ENCODE peak calls at places on chromosomes 4 and X, in four cellular contexts. U is left lung, T is IMR-90, H is RWPE1. N is an unnamed sample.

GRCh38 chr4:176774852-176775251 is 17.9 kb downstream of the VEGFC start:
- DNase-seq in U (no peak), T (peak), H (no peak), N (no peak)

GRCh38 chr4:88251914-88252313 is 32.4 kb downstream of the PPM1K start:
- DNase-seq in U (no peak), T (no peak), H (no peak), N (no peak)

GRCh38 chrX:39772057-39772832 is 325.5 kb downstream of the BCOR start:
- DNase-seq in U (no peak), T (peak), H (peak), N (peak)

GRCh38 chr4:151045907-151046306 is 30.8 kb upstream of the LRBA start:
- DNase-seq in U (no peak), T (no peak), H (no peak), N (no peak)

GRCh38 chrX:19846995-19847790 is 40.2 kb downstream of the SH3KBP1 start:
- DNase-seq in U (no peak), T (peak), H (peak), N (peak)

GRCh38 chrX:45771114-45771513 is 570.4 kb upstream of the DIPK2B start:
- DNase-seq in U (no peak), T (peak), H (peak), N (no peak)

GRCh38 chrX:72713130-72713529 is 976 bp downstream of the PHKA1 start:
- DNase-seq in U (no peak), T (no peak), H (no peak), N (no peak)

GRCh38 chrX:74293343-74293946 is 10.5 kb upstream of the ZCCHC13 start:
- DNase-seq in U (peak), T (peak), H (peak), N (peak)

GRCh38 chrX:106300239-106300638 is 132.1 kb downstream of the PWWP3B start:
- DNase-seq in U (no peak), T (no peak), H (peak), N (no peak)

GRCh38 chr4:150582881-150583286 is 933 bp downstream of the MAB21L2 start:
- DNase-seq in U (peak), T (peak), H (no peak), N (no peak)

GRCh38 chr4:23036503-23036902 is 343.8 kb downstream of the GBA3 start:
- DNase-seq in U (no peak), T (no peak), H (no peak), N (no peak)

GRCh38 chr4:7194251-7195137 is 2.2 kb downstream of the SORCS2 start:
- DNase-seq in U (peak), T (no peak), H (no peak), N (no peak)

GRCh38 chr4:87116230-87116629 is 104.2 kb downstream of the KLHL8 start:
- DNase-seq in U (no peak), T (no peak), H (no peak), N (no peak)

GRCh38 chr4:146445198-146446150 is 76.3 kb downstream of the SLC10A7 start:
- DNase-seq in U (no peak), T (no peak), H (no peak), N (no peak)

GRCh38 chrX:86047174-86047991 is at the start of gene CHM:
- DNase-seq in U (peak), T (peak), H (peak), N (peak)

GRCh38 chr4:106444557-106444956 is 76.0 kb upstream of the GIMD1 start:
- DNase-seq in U (no peak), T (no peak), H (peak), N (no peak)

GRCh38 chr4:57499786-57500185 is 389.6 kb upstream of the IGFBP7 start:
- DNase-seq in U (no peak), T (no peak), H (peak), N (no peak)

GRCh38 chr4:5696341-5696740 is 12.0 kb downstream of the EVC2 start:
- DNase-seq in U (no peak), T (no peak), H (no peak), N (peak)

GRCh38 chr4:143356493-143356892 is 19.8 kb downstream of the GAB1 start:
- DNase-seq in U (no peak), T (no peak), H (no peak), N (no peak)

GRCh38 chr4:53717064-53717549 is 125.8 kb upstream of the LNX1 start:
- DNase-seq in U (no peak), T (peak), H (no peak), N (no peak)

GRCh38 chr4:95190751-95191436 is 357.9 kb downstream of the UNC5C start:
- DNase-seq in U (no peak), T (no peak), H (no peak), N (no peak)

GRCh38 chrX:93977641-93978040 is 303.6 kb downstream of the FAM133A start:
- DNase-seq in U (no peak), T (no peak), H (no peak), N (no peak)

GRCh38 chr4:1873776-1874175 is 2.6 kb downstream of the NSD2 start:
- DNase-seq in U (no peak), T (no peak), H (no peak), N (no peak)

GRCh38 chr4:70721747-70722146 is at the start of gene RUFY3:
- DNase-seq in U (no peak), T (peak), H (peak), N (no peak)

GRCh38 chrX:42219231-42219630 is 295.9 kb upstream of the CASK start:
- DNase-seq in U (no peak), T (no peak), H (no peak), N (no peak)

GRCh38 chr4:112978691-112979472 is 70.6 kb upstream of the ANK2 start:
- DNase-seq in U (peak), T (peak), H (no peak), N (no peak)

GRCh38 chr4:23368081-23368697 is 521.7 kb downstream of the PPARGC1A start:
- DNase-seq in U (no peak), T (peak), H (no peak), N (no peak)

GRCh38 chr4:57023104-57023503 is 44.4 kb downstream of the POLR2B start:
- DNase-seq in U (no peak), T (peak), H (peak), N (no peak)

GRCh38 chr4:183348706-183349659 is 26.8 kb upstream of the CLDN24 start:
- DNase-seq in U (no peak), T (peak), H (peak), N (no peak)

GRCh38 chr4:119139316-119139715 is 3.7 kb downstream of the MYOZ2 start:
- DNase-seq in U (no peak), T (no peak), H (no peak), N (no peak)

GRCh38 chrX:1581132-1581531 is 10.3 kb upstream of the AKAP17A start:
- DNase-seq in U (no peak), T (no peak), H (peak), N (no peak)

GRCh38 chr4:22190855-22191254 is 242.3 kb upstream of the KCNIP4 start:
- DNase-seq in U (no peak), T (peak), H (peak), N (no peak)

GRCh38 chr4:69994782-69995181 is 984 bp upstream of the STATH start:
- DNase-seq in U (no peak), T (no peak), H (no peak), N (no peak)

GRCh38 chrX:50697691-50698090 is 116.3 kb downstream of the SHROOM4 start:
- DNase-seq in U (no peak), T (peak), H (peak), N (no peak)

GRCh38 chrX:109927663-109928273 is 75.1 kb upstream of the TMEM164 start:
- DNase-seq in U (no peak), T (no peak), H (no peak), N (no peak)

GRCh38 chr4:113820164-113820563 is 58.6 kb upstream of the CAMK2D start:
- DNase-seq in U (no peak), T (peak), H (no peak), N (no peak)

GRCh38 chr4:84958434-84958833 is 8.1 kb downstream of the WDFY3 start:
- DNase-seq in U (no peak), T (no peak), H (no peak), N (no peak)

DNA sequence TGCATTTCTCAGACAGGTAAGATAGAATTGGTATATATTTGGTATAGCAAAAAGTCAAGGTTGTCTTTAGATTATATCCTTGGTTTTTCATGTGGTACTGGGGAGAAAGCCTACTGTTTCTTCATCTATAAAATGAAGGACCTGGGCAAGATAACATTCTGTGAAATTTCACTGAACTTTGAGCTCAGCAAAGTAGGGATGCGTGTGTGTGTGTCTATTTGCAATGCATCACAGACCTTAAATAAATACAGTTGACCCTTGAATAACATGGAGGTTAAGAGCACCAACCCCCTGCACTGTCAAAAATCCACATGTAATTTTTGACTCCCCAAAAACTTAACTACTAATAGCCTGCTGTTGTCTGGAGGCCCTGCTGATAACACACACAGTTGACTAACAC is 25.2 kb downstream of the TET2 start:
- DNase-seq in U (no peak), T (no peak), H (no peak), N (no peak)
- TF ChIP-seq CTCF in U (no peak), T (no peak), H (no peak), N (no peak)

DNA sequence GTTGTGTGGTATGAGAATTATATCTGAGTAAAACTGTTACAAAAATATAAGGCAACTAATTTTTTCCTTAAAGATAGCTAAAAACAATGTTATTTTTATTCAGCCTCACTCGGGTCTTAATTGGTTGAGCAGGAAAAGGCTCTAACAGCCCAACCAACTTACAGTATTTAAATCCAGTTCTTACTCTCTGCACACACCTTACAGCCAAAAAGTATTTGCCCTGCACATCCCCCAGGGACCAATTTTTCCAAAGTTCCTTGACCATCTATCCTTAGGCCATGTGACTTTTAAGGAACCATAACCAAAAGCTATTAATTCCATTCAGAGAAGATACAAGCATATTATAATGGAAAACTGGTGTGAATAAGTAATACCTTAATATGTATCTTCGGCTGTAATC is 1.2 kb upstream of the THAP9 start:
- DNase-seq in U (no peak), T (no peak), H (no peak), N (no peak)
- TF ChIP-seq CTCF in U (no peak), T (no peak), H (no peak), N (no peak)

DNA sequence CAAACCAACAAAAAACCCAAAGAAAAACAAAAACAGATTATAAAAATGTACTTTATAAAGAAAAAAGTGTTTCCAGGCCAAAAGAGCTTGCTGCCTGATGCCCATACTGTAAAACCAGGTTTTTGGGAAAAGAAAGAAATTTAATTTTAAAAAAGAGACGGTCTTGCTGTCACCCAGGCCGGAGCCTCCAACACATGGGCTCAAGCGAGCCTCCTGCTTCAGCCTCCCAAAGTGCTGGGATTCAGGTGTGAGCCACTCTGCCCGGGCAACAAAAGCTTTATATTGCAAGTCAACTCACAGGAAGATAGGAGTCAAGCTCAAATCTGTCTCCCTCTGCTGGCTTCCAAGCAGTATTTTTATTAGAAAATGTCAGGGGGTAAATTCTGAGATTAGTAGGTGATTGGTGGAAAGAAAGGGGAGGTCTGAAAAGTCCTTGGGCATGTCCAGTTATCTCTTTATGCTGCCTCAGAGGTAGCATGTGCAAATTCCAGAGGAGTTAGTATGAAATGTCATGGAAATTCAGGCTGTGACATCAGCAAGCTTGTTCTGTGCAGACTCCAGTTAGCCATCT is 39.4 kb downstream of the MGST2 start:
- DNase-seq in U (no peak), T (peak), H (peak), N (no peak)
- TF ChIP-seq CTCF in U (no peak), T (no peak), H (no peak), N (no peak)

DNA sequence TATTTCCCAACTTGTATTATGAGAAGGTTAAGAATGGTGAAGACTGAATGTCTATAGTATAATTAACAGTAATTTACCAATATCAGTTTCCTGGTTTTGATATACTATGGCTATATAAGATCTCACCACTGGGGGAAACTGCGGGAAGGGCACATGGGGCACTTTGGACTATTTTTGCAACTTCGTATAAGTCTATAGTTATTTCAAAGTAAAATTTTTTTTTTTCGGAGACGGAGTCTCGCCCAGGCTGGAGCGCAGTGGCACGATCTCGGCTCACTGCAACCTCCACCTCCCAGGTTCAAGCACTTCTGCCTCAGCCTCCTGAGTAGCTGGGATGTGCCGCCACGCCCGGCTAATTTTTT is 46.1 kb downstream of the CXorf58 start:
- DNase-seq in U (no peak), T (no peak), H (no peak), N (no peak)
- TF ChIP-seq CTCF in U (no peak), T (no peak), H (no peak), N (no peak)

GRCh38 chrX:155857561-155857960 is 23.6 kb upstream of the VAMP7 start:
- DNase-seq in U (no peak), T (no peak), H (no peak), N (no peak)
- TF ChIP-seq CTCF in U (no peak), T (peak), H (peak), N (peak)

GRCh38 chrX:115229337-115229991 is 4.4 kb downstream of the LRCH2 start:
- DNase-seq in U (no peak), T (no peak), H (no peak), N (no peak)

DNA sequence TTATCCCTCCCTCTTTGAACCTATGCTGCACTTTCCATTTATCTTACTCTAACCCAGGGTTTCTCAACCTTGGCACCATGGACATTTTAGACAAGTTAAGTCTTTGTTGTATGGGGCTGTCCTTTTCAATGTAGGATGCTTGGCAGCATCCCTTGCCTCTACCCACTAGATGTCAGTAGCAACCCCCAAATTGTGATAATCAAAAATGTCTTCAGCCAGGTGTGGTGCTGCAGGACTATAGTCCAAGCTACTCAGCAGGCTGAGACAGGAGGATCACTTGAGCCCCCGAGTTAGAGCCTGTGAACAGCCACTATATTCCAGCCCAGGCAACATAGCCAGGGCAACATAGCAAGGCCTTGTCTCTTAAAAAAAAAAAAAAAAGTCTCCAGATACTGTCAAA is 7.0 kb downstream of the LRCH2 start:
- DNase-seq in U (no peak), T (peak), H (no peak), N (no peak)
- TF ChIP-seq CTCF in U (no peak), T (peak), H (no peak), N (no peak)

GRCh38 chr4:47838445-47838844 is 578 bp upstream of the CORIN start:
- DNase-seq in U (no peak), T (no peak), H (no peak), N (no peak)
- TF ChIP-seq CTCF in U (no peak), T (no peak), H (no peak), N (no peak)

GRCh38 chr4:162535121-162535520 is 371.3 kb upstream of the FSTL5 start:
- DNase-seq in U (no peak), T (no peak), H (no peak), N (no peak)
- TF ChIP-seq CTCF in U (no peak), T (no peak), H (no peak), N (no peak)

GRCh38 chrX:133325422-133325821 is 89.9 kb downstream of the GPC4 start:
- DNase-seq in U (no peak), T (no peak), H (no peak), N (no peak)
- TF ChIP-seq CTCF in U (no peak), T (no peak), H (no peak), N (no peak)